ENCODE peak calls at places on chromosomes 3 and 15, in nine cellular contexts. G is adrenal gland, M is heart left ventricle, U is stomach, L is erythroblast, B is A549, A is suprapubic skin, Y is tibial nerve, H is H54. F is an unnamed sample.

GRCh38 chr3:66567066-66567465 is 66.2 kb upstream of the LRIG1 start:
- DNase-seq in U (no peak), Y (no peak), A (no peak), G (no peak), H (no peak), L (no peak), M (no peak), B (no peak), F (no peak)

GRCh38 chr3:70603103-70603502 is 290.7 kb upstream of the MDFIC2 start:
- DNase-seq in G (no peak), M (no peak), A (no peak), L (no peak), B (no peak), H (no peak), Y (no peak), U (no peak), F (no peak)

GRCh38 chr3:177777699-177778098 is 580.4 kb upstream of the TBL1XR1 start:
- DNase-seq in A (no peak), B (peak), Y (no peak), L (peak), G (peak), M (peak), U (peak), H (no peak), F (peak)

GRCh38 chr3:94336076-94336741 is 273.3 kb downstream of the NSUN3 start:
- DNase-seq in G (no peak), B (peak), L (peak), H (peak), M (no peak), Y (no peak), A (no peak), U (no peak), F (no peak)

GRCh38 chr3:12120374-12121140 is 38.2 kb downstream of the TIMP4 start:
- DNase-seq in Y (no peak), L (no peak), H (no peak), G (no peak), U (no peak), B (no peak), M (no peak), A (no peak), F (no peak)

GRCh38 chr3:192188218-192188835 is 539.0 kb downstream of the FGF12 start:
- DNase-seq in A (no peak), M (peak), G (peak), L (peak), U (peak), Y (no peak), H (peak), B (peak), F (peak)

GRCh38 chr3:4517095-4517494 is 23.9 kb downstream of the ITPR1 start:
- DNase-seq in Y (no peak), B (no peak), L (no peak), G (no peak), M (no peak), U (no peak), H (no peak), A (no peak), F (no peak)

GRCh38 chr3:55156851-55157650 is 229.2 kb upstream of the LRTM1 start:
- DNase-seq in M (no peak), B (no peak), H (no peak), L (no peak), U (no peak), G (no peak), A (no peak), Y (no peak), F (no peak)

GRCh38 chr3:46931631-46932441 is 44.7 kb downstream of the CCDC12 start:
- DNase-seq in U (peak), Y (no peak), A (no peak), L (peak), H (no peak), M (peak), G (no peak), B (no peak), F (peak)

GRCh38 chr3:195286115-195286872 is 15.3 kb upstream of the XXYLT1 start:
- DNase-seq in Y (no peak), L (no peak), H (no peak), A (no peak), M (no peak), G (no peak), U (no peak), B (no peak), F (no peak)

GRCh38 chr15:76866716-76867321 is 38.3 kb downstream of the SCAPER start:
- DNase-seq in G (no peak), M (no peak), L (peak), H (no peak), A (no peak), B (peak), U (no peak), Y (no peak), F (no peak)

GRCh38 chr15:52810346-52810745 is 20.2 kb upstream of the ONECUT1 start:
- DNase-seq in B (no peak), U (no peak), A (no peak), M (no peak), Y (no peak), G (no peak), L (no peak), H (no peak), F (no peak)

GRCh38 chr15:33154366-33155166 is 39.9 kb downstream of the FMN1 start:
- DNase-seq in M (peak), B (no peak), L (no peak), G (peak), H (peak), Y (peak), A (no peak), U (no peak), F (peak)

GRCh38 chr3:192449036-192449435 is 278.3 kb downstream of the FGF12 start:
- DNase-seq in M (no peak), A (no peak), B (no peak), L (peak), Y (no peak), H (no peak), G (no peak), U (no peak), F (no peak)

GRCh38 chr3:37443363-37444035 is 269.1 kb upstream of the LRRFIP2 start:
- DNase-seq in U (no peak), L (no peak), A (no peak), B (no peak), G (no peak), M (no peak), H (no peak), Y (no peak), F (no peak)

GRCh38 chr3:124674336-124674735 is 55.9 kb upstream of the UMPS start:
- DNase-seq in A (no peak), B (no peak), G (no peak), U (no peak), L (no peak), M (no peak), Y (no peak), H (no peak), F (no peak)

GRCh38 chr15:49247556-49248102 is 77.6 kb downstream of the GALK2 start:
- DNase-seq in G (no peak), M (no peak), U (no peak), A (no peak), L (no peak), B (no peak), Y (no peak), H (no peak), F (no peak)

GRCh38 chr3:146093928-146094327 is 67.1 kb downstream of the PLOD2 start:
- DNase-seq in M (no peak), Y (no peak), H (no peak), G (no peak), A (no peak), L (no peak), B (no peak), U (no peak), F (no peak)

GRCh38 chr3:4332574-4332973 is 29.4 kb downstream of the SETMAR start:
- DNase-seq in G (no peak), Y (no peak), B (no peak), M (no peak), U (no peak), L (no peak), H (no peak), A (no peak), F (no peak)

GRCh38 chr3:16460273-16460672 is 53.2 kb downstream of the RFTN1 start:
- DNase-seq in G (no peak), B (no peak), L (no peak), A (no peak), M (no peak), H (no peak), U (no peak), Y (no peak), F (no peak)

GRCh38 chr15:25323420-25323819 is 115.4 kb downstream of the UBE3A start:
- DNase-seq in L (no peak), B (no peak), U (no peak), H (no peak), A (no peak), G (no peak), Y (no peak), M (no peak), F (no peak)

GRCh38 chr15:74433592-74434259 is at the start of gene SEMA7A:
- DNase-seq in L (peak), G (peak), U (peak), M (peak), A (no peak), B (peak), Y (peak), H (peak), F (peak)
- TF ChIP-seq POLR2A in L (peak), G (peak), U (no peak), M (peak), A (no peak), B (peak), Y (peak), H (peak), F (peak)

DNA sequence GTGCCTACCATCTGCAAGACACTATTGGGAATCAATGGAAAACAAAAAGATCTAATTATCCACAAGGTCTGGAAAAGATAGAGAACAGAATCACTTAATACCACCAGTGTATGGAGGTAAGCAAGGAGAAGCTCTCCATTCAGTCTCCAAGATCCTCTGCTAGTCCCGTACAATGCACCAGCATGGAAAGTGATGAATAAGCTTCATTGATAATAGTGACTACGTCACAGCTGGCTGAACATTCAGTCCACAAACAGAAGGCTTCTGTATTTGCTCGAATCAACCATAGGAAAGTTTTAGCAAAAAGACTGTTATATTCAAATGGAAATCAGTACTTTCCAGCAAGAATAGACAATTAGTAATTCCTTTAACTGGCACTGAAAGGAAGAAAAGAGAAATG is 42.9 kb downstream of the IGSF11 start:
- DNase-seq in L (no peak), M (peak), G (peak), H (no peak), Y (no peak), B (no peak), A (no peak), U (peak), F (peak)
- TF ChIP-seq POLR2A in L (no peak), M (no peak), G (peak), H (no peak), Y (no peak), B (no peak), A (no peak), U (no peak), F (no peak)

DNA sequence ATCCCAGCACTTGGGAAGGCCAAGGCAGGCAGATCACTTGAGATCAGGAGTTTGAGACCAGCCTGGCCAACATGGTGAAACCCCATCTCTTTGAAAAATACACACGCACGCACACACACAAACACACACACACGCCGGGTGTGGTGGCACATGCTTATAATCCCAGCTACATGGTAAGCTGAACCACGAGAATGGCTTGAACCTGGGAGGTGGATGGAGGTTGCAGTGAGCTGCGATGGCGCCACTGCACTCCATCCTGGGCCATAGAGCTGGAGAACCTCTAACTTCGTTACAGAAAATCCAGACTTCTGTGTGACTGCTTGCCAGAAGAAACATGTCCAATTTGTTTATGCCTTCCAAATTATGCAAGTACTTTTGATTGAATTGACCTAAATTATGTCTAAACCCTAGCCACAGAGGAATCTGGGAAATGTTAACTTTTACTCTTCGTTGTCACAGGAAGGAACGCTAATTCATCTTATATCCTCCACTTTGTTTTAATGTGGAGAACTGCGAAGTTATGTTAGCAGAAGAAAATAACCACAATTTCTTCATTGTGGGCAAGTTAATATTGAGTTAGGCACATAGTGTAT is 21.7 kb downstream of the TRIM59 start:
- DNase-seq in U (no peak), A (no peak), Y (no peak), M (no peak), B (no peak), H (no peak), L (no peak), G (no peak), F (no peak)
- TF ChIP-seq POLR2A in U (no peak), A (no peak), Y (no peak), M (no peak), B (no peak), H (no peak), L (no peak), G (no peak), F (no peak)

GRCh38 chr15:69413822-69414701 is at the start of gene KIF23:
- DNase-seq in Y (peak), U (peak), M (peak), L (peak), H (peak), A (peak), B (peak), G (peak), F (peak)
- TF ChIP-seq POLR2A in Y (no peak), U (no peak), M (no peak), L (peak), H (peak), A (no peak), B (peak), G (no peak), F (no peak)